ENCODE peak calls at places on chromosome 5, in eight cellular contexts. L is IMR-90, R is endodermal cell, G is NT2/D1, T is astrocyte, P is left lung, E is esophagus squamous epithelium, D is spleen. N is an unnamed sample.

GRCh38 chr5:143968071-143968878 is 156.3 kb downstream of the HMHB1 start:
- DNase-seq in E (no peak), R (no peak), D (no peak), G (peak; percentile 13), L (peak; percentile 78), P (no peak), T (peak; percentile 70), N (no peak)

GRCh38 chr5:166722939-166723338 is 1568.5 kb upstream of the WWC1 start:
- DNase-seq in L (no peak), R (no peak), T (peak; percentile 44), G (no peak), P (no peak), D (no peak), E (no peak), N (no peak)

GRCh38 chr5:179313849-179314521 is 31.3 kb downstream of the ADAMTS2 start:
- DNase-seq in L (peak; percentile 96), T (peak; percentile 89), P (peak; percentile 76), E (no peak), R (no peak), G (no peak), D (peak; percentile 79), N (peak; percentile 90)

GRCh38 chr5:39399135-39400036 is 25.4 kb downstream of the DAB2 start:
- DNase-seq in D (no peak), G (no peak), R (no peak), E (no peak), P (no peak), T (peak; percentile 98), L (peak; percentile 98), N (no peak)

GRCh38 chr5:108515706-108516105 is 133.8 kb upstream of the FBXL17 start:
- DNase-seq in T (no peak), E (no peak), D (no peak), G (no peak), P (no peak), R (no peak), L (no peak), N (no peak)

GRCh38 chr5:39476466-39477215 is 51.9 kb upstream of the DAB2 start:
- DNase-seq in L (peak; percentile 86), D (no peak), R (no peak), P (no peak), T (peak; percentile 78), G (no peak), E (no peak), N (no peak)

GRCh38 chr5:45035991-45036390 is 227.2 kb downstream of the MRPS30 start:
- DNase-seq in R (peak; percentile 80), E (no peak), L (no peak), T (no peak), G (no peak), P (no peak), D (no peak), N (no peak)

GRCh38 chr5:165137701-165138100 is 1632.3 kb downstream of the MAT2B start:
- DNase-seq in D (no peak), R (no peak), E (no peak), T (no peak), G (no peak), P (no peak), L (no peak), N (no peak)

GRCh38 chr5:74281191-74281590 is 359.3 kb downstream of the ENC1 start:
- DNase-seq in P (no peak), E (no peak), T (no peak), R (peak; percentile 55), L (no peak), G (no peak), D (no peak), N (no peak)

GRCh38 chr5:38695021-38695961 is 138.8 kb upstream of the LIFR start:
- DNase-seq in R (no peak), D (no peak), L (no peak), T (no peak), E (no peak), G (no peak), P (no peak), N (no peak)

GRCh38 chr5:102603670-102604069 is 104.9 kb upstream of the SLCO6A1 start:
- DNase-seq in T (no peak), R (no peak), E (no peak), G (no peak), D (no peak), L (no peak), P (no peak), N (no peak)

GRCh38 chr5:77262685-77263084 is 52.2 kb downstream of the PDE8B start:
- DNase-seq in P (no peak), G (no peak), D (no peak), L (no peak), E (no peak), T (no peak), R (no peak), N (no peak)

GRCh38 chr5:169052207-169052606 is 248.7 kb downstream of the SLIT3 start:
- DNase-seq in D (no peak), G (no peak), L (no peak), R (no peak), T (no peak), P (no peak), E (no peak), N (no peak)

GRCh38 chr5:111131356-111131755 is 39.2 kb downstream of the WDR36 start:
- DNase-seq in G (no peak), D (no peak), P (no peak), E (no peak), L (no peak), R (no peak), T (no peak), N (no peak)

GRCh38 chr5:151741678-151742423 is 16.6 kb downstream of the ATOX1 start:
- DNase-seq in T (peak; percentile 83), L (peak; percentile 83), R (no peak), G (no peak), E (no peak), P (no peak), D (no peak), N (no peak)

GRCh38 chr5:124746916-124747769 is 704 bp upstream of the ZNF608 start:
- DNase-seq in D (peak; percentile 86), R (peak; percentile 94), G (no peak), T (peak; percentile 91), L (peak; percentile 94), P (peak; percentile 83), E (peak; percentile 28), N (peak; percentile 93)

GRCh38 chr5:30156156-30156555 is 1037.3 kb upstream of the CDH6 start:
- DNase-seq in E (no peak), G (no peak), R (no peak), D (no peak), P (no peak), T (no peak), L (no peak), N (no peak)

GRCh38 chr5:137498736-137499505 is at the start of gene SPOCK1:
- DNase-seq in R (peak; percentile 91), L (peak; percentile 63), T (peak; percentile 39), E (no peak), G (peak; percentile 55), D (peak; percentile 87), P (peak; percentile 50), N (peak; percentile 88)

GRCh38 chr5:56077796-56078233 is 83.1 kb upstream of the IL6ST start:
- DNase-seq in L (no peak), T (no peak), D (no peak), E (no peak), R (no peak), G (no peak), P (no peak), N (no peak)

GRCh38 chr5:35854248-35854647 is 2.4 kb upstream of the IL7R start:
- DNase-seq in L (no peak), P (no peak), E (no peak), R (no peak), T (no peak), G (no peak), D (no peak), N (no peak)

GRCh38 chr5:167916706-167917105 is 374.7 kb upstream of the WWC1 start:
- DNase-seq in D (no peak), L (peak; percentile 21), T (peak; percentile 85), E (no peak), P (peak; percentile 35), G (no peak), R (peak; percentile 66), N (no peak)

DNA sequence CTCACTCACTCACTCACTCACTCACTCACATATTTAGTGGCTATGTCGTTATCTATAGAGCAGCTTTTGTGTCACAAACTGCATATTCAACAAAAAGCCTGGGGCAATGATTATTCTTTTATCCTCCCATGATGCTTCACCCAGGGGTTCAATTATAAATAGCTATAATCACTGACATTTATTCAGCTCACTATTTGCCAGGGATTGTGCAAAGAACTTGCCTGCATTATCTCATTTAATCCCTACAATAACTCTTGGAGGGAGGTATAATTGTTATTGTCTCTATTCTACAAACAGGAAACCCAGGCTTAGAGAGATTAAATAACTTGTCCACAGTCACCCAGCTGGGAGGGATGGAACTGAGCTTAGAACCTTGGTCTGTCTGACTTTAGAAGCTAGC is 298.0 kb upstream of the MSX2 start:
- DNase-seq in T (no peak), G (no peak), E (no peak), L (no peak), R (no peak), D (no peak), P (no peak), N (no peak)
- H3K4me1 ChIP-seq in T (no peaks in the 10 kb centered on the region), G (no peaks in the 10 kb centered on the region), E (peaks cover 3% of the 10 kb centered on the region), L (no peaks in the 10 kb centered on the region), R (peaks cover 28% of the 10 kb centered on the region), D (no peaks in the 10 kb centered on the region), P (no peaks in the 10 kb centered on the region), N (no peaks in the 10 kb centered on the region)

DNA sequence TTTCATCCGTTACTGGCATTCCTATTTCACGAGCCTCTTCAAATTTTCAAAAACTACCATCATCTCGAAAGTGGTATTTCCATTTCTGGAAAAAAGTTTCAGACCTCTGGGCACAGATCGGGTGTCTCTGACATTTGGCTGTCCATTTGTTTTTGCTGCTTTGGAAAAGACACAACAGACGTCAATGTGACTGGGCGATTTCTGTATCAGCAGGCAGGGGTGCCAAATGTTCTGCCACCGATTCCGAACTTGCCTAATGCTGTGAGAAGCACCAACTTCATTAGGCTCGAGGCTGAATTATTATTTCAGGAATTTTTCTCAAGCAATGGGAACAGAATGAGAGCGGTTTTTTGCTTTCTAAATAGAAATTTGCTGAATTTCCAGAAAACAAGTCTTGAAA is 105.6 kb downstream of the ARSB start:
- DNase-seq in R (no peak), G (no peak), D (no peak), E (no peak), P (no peak), L (no peak), T (no peak), N (no peak)
- H3K4me3 ChIP-seq in R (no peak overlapping the region), G (no peak overlapping the region), D (no peak overlapping the region), E (no peak overlapping the region), P (no peak overlapping the region), L (no peak overlapping the region), T (no peak overlapping the region), N (no peak overlapping the region)

GRCh38 chr5:42924226-42924625 is 112.5 kb upstream of the SELENOP start:
- DNase-seq in R (no peak), G (no peak), L (no peak), P (no peak), E (no peak), D (no peak), T (no peak), N (no peak)
- H3K4me1 ChIP-seq in R (no peaks in the 10 kb centered on the region), G (no peaks in the 10 kb centered on the region), L (no peaks in the 10 kb centered on the region), P (no peaks in the 10 kb centered on the region), E (no peaks in the 10 kb centered on the region), D (no peaks in the 10 kb centered on the region), T (no peaks in the 10 kb centered on the region), N (no peaks in the 10 kb centered on the region)

DNA sequence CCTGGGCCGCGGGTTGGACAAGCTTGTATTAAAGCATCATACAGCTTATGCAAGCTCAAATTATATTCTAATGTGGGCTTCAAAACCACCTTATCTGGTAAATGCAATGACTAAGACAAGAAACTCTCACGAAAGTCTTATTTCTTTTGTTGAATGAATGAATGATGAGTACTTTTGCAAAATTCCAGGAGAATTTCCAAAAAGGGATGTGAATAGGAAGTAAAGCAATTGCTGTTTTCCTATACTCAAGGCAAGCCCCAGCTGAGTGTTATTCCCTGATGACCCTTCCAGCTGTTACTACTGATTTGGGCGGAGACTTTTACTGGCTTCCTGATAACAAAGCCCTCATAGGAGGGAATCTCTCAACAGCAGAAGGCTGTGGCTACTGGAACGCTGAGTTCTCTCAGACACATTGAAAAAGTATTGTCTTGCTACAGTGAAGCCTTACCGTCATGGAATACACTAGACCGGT is 162.8 kb downstream of the SREK1 start:
- DNase-seq in T (peak; percentile 3), R (no peak), L (no peak), P (no peak), E (no peak), D (no peak), G (no peak), N (no peak)
- H3K4me3 ChIP-seq in T (no peak overlapping the region), R (no peak overlapping the region), L (no peak overlapping the region), P (no peak overlapping the region), E (no peak overlapping the region), D (no peak overlapping the region), G (no peak overlapping the region), N (no peak overlapping the region)